ENCODE peak calls at places on chromosomes 1 and 21, in five cellular contexts. One of them, this sample, is unnamed.

GRCh38 chr1:8133657-8134430 is 107.7 kb upstream of the ERRFI1 start:
- DNase-seq in epithelial cell of esophagus: peak
- DNase-seq in HS-27A: peak
- DNase-seq in lower lobe of right lung: no peak
- DNase-seq in T-helper 2 cell: no peak
- DNase-seq in this sample: peak

GRCh38 chr1:161905269-161905884 is 118.3 kb downstream of the OLFML2B start:
- DNase-seq in T-helper 2 cell: no peak
- DNase-seq in HS-27A: no peak
- DNase-seq in lower lobe of right lung: no peak
- DNase-seq in epithelial cell of esophagus: peak
- DNase-seq in this sample: no peak

GRCh38 chr1:184915463-184916080 is 58.7 kb downstream of the NIBAN1 start:
- DNase-seq in HS-27A: no peak
- DNase-seq in lower lobe of right lung: no peak
- DNase-seq in epithelial cell of esophagus: no peak
- DNase-seq in T-helper 2 cell: no peak
- DNase-seq in this sample: no peak

GRCh38 chr1:159664247-159664646 is 50.1 kb downstream of the CRP start:
- DNase-seq in HS-27A: no peak
- DNase-seq in lower lobe of right lung: no peak
- DNase-seq in epithelial cell of esophagus: no peak
- DNase-seq in T-helper 2 cell: no peak
- DNase-seq in this sample: no peak

GRCh38 chr1:25727819-25728286 is 72.1 kb upstream of the SELENON start:
- DNase-seq in lower lobe of right lung: no peak
- DNase-seq in HS-27A: no peak
- DNase-seq in T-helper 2 cell: no peak
- DNase-seq in epithelial cell of esophagus: no peak
- DNase-seq in this sample: no peak

GRCh38 chr1:81463889-81464288 is 336.8 kb upstream of the ADGRL2 start:
- DNase-seq in lower lobe of right lung: no peak
- DNase-seq in T-helper 2 cell: no peak
- DNase-seq in HS-27A: no peak
- DNase-seq in epithelial cell of esophagus: no peak
- DNase-seq in this sample: no peak

GRCh38 chr1:29322861-29323585 is 86.7 kb downstream of the PTPRU start:
- DNase-seq in epithelial cell of esophagus: no peak
- DNase-seq in HS-27A: no peak
- DNase-seq in lower lobe of right lung: no peak
- DNase-seq in T-helper 2 cell: no peak
- DNase-seq in this sample: no peak

GRCh38 chr1:37561794-37562132 is 5.0 kb downstream of the DNALI1 start:
- DNase-seq in lower lobe of right lung: no peak
- DNase-seq in HS-27A: no peak
- DNase-seq in epithelial cell of esophagus: peak
- DNase-seq in T-helper 2 cell: peak
- DNase-seq in this sample: no peak

GRCh38 chr1:228213917-228214808 is 6.3 kb downstream of the OBSCN start:
- DNase-seq in T-helper 2 cell: no peak
- DNase-seq in HS-27A: no peak
- DNase-seq in epithelial cell of esophagus: peak
- DNase-seq in lower lobe of right lung: peak
- DNase-seq in this sample: no peak

GRCh38 chr1:46411010-46411405 is 16.9 kb downstream of the FAAH start:
- DNase-seq in epithelial cell of esophagus: no peak
- DNase-seq in lower lobe of right lung: peak
- DNase-seq in T-helper 2 cell: no peak
- DNase-seq in HS-27A: no peak
- DNase-seq in this sample: no peak

GRCh38 chr1:108199231-108199657 is 899 bp downstream of the SLC25A24 start:
- DNase-seq in epithelial cell of esophagus: peak
- DNase-seq in lower lobe of right lung: no peak
- DNase-seq in HS-27A: peak
- DNase-seq in T-helper 2 cell: no peak
- DNase-seq in this sample: no peak

GRCh38 chr21:38769253-38769780 is 36.4 kb upstream of the ETS2 start:
- DNase-seq in T-helper 2 cell: no peak
- DNase-seq in epithelial cell of esophagus: no peak
- DNase-seq in HS-27A: no peak
- DNase-seq in lower lobe of right lung: no peak
- DNase-seq in this sample: no peak

GRCh38 chr1:205495237-205495823 is 9.1 kb upstream of the CDK18 start:
- DNase-seq in epithelial cell of esophagus: no peak
- DNase-seq in lower lobe of right lung: no peak
- DNase-seq in HS-27A: no peak
- DNase-seq in T-helper 2 cell: no peak
- DNase-seq in this sample: no peak

GRCh38 chr1:226427131-226427530 is 19.2 kb upstream of the PARP1 start:
- DNase-seq in T-helper 2 cell: no peak
- DNase-seq in lower lobe of right lung: no peak
- DNase-seq in HS-27A: no peak
- DNase-seq in epithelial cell of esophagus: no peak
- DNase-seq in this sample: no peak

GRCh38 chr21:25385912-25386474 is 221.3 kb downstream of the MRPL39 start:
- DNase-seq in HS-27A: no peak
- DNase-seq in lower lobe of right lung: no peak
- DNase-seq in epithelial cell of esophagus: peak
- DNase-seq in T-helper 2 cell: no peak
- DNase-seq in this sample: peak

GRCh38 chr1:221961532-221962292 is 219.8 kb upstream of the DUSP10 start:
- DNase-seq in lower lobe of right lung: peak
- DNase-seq in epithelial cell of esophagus: peak
- DNase-seq in HS-27A: peak
- DNase-seq in T-helper 2 cell: no peak
- DNase-seq in this sample: peak

GRCh38 chr1:215181518-215181917 is 99.0 kb downstream of the KCNK2 start:
- DNase-seq in lower lobe of right lung: no peak
- DNase-seq in T-helper 2 cell: no peak
- DNase-seq in epithelial cell of esophagus: peak
- DNase-seq in HS-27A: no peak
- DNase-seq in this sample: no peak

GRCh38 chr21:45739218-45740087 is 95.9 kb downstream of the PCBP3 start:
- DNase-seq in epithelial cell of esophagus: no peak
- DNase-seq in lower lobe of right lung: no peak
- DNase-seq in T-helper 2 cell: no peak
- DNase-seq in HS-27A: no peak
- DNase-seq in this sample: no peak

GRCh38 chr1:39104158-39105060 is 78.3 kb downstream of the NDUFS5 start:
- DNase-seq in T-helper 2 cell: no peak
- DNase-seq in HS-27A: no peak
- DNase-seq in lower lobe of right lung: peak
- DNase-seq in epithelial cell of esophagus: no peak
- DNase-seq in this sample: no peak

GRCh38 chr1:107964397-107965111 is 426 bp downstream of the VAV3 start:
- DNase-seq in T-helper 2 cell: no peak
- DNase-seq in HS-27A: no peak
- DNase-seq in epithelial cell of esophagus: peak
- DNase-seq in lower lobe of right lung: peak
- DNase-seq in this sample: no peak

GRCh38 chr1:167496962-167497619 is 21.2 kb downstream of the CD247 start:
- DNase-seq in T-helper 2 cell: no peak
- DNase-seq in lower lobe of right lung: no peak
- DNase-seq in epithelial cell of esophagus: no peak
- DNase-seq in HS-27A: no peak
- DNase-seq in this sample: no peak

GRCh38 chr1:170513138-170513537 is 18.8 kb upstream of the GORAB start:
- DNase-seq in T-helper 2 cell: no peak
- DNase-seq in HS-27A: no peak
- DNase-seq in epithelial cell of esophagus: no peak
- DNase-seq in lower lobe of right lung: no peak
- DNase-seq in this sample: no peak

GRCh38 chr21:34836103-34836932 is 167.5 kb downstream of the CLIC6 start:
- DNase-seq in epithelial cell of esophagus: peak
- DNase-seq in lower lobe of right lung: peak
- DNase-seq in HS-27A: peak
- DNase-seq in T-helper 2 cell: peak
- DNase-seq in this sample: peak

GRCh38 chr1:41282679-41283317 is 40.7 kb upstream of the SCMH1 start:
- DNase-seq in T-helper 2 cell: no peak
- DNase-seq in epithelial cell of esophagus: peak
- DNase-seq in lower lobe of right lung: no peak
- DNase-seq in HS-27A: no peak
- DNase-seq in this sample: no peak

GRCh38 chr1:1545946-1546737 is 5.7 kb upstream of the TMEM240 start:
- DNase-seq in T-helper 2 cell: no peak
- DNase-seq in HS-27A: no peak
- DNase-seq in epithelial cell of esophagus: no peak
- DNase-seq in lower lobe of right lung: no peak
- DNase-seq in this sample: no peak

GRCh38 chr1:97640677-97641076 is 280.2 kb downstream of the DPYD start:
- DNase-seq in HS-27A: no peak
- DNase-seq in T-helper 2 cell: no peak
- DNase-seq in epithelial cell of esophagus: peak
- DNase-seq in lower lobe of right lung: no peak
- DNase-seq in this sample: no peak

GRCh38 chr1:100322436-100323211 is 29.7 kb upstream of the CDC14A start:
- DNase-seq in T-helper 2 cell: no peak
- DNase-seq in HS-27A: no peak
- DNase-seq in epithelial cell of esophagus: peak
- DNase-seq in lower lobe of right lung: no peak
- DNase-seq in this sample: no peak

GRCh38 chr1:34867421-34867820 is 7.9 kb upstream of the SMIM12 start:
- DNase-seq in T-helper 2 cell: no peak
- DNase-seq in epithelial cell of esophagus: no peak
- DNase-seq in HS-27A: no peak
- DNase-seq in lower lobe of right lung: no peak
- DNase-seq in this sample: no peak

GRCh38 chr1:153552335-153552734 is 3.3 kb upstream of the S100A3 start:
- DNase-seq in T-helper 2 cell: no peak
- DNase-seq in lower lobe of right lung: peak
- DNase-seq in epithelial cell of esophagus: peak
- DNase-seq in HS-27A: no peak
- DNase-seq in this sample: no peak

GRCh38 chr21:36713746-36714145 is 14.8 kb downstream of the SIM2 start:
- DNase-seq in T-helper 2 cell: no peak
- DNase-seq in HS-27A: no peak
- DNase-seq in lower lobe of right lung: no peak
- DNase-seq in epithelial cell of esophagus: no peak
- DNase-seq in this sample: peak

GRCh38 chr1:241695454-241696171 is 43.5 kb downstream of the WDR64 start:
- DNase-seq in lower lobe of right lung: no peak
- DNase-seq in HS-27A: no peak
- DNase-seq in T-helper 2 cell: no peak
- DNase-seq in epithelial cell of esophagus: no peak
- DNase-seq in this sample: no peak